ENCODE peak calls at places on chromosomes 7 and 10, in six cellular contexts. One of them, this sample, is unnamed.

GRCh38 chr10:123906884-123907652 is 15.5 kb upstream of the CPXM2 start:
- DNase-seq in CD8-positive, alpha-beta memory T cell: no peak
- DNase-seq in GM23248: no peak
- DNase-seq in mammary epithelial cell: no peak
- DNase-seq in SJSA1: no peak
- DNase-seq in left ventricle myocardium inferior: no peak
- DNase-seq in this sample: no peak

GRCh38 chr7:151406051-151406875 is 3.6 kb downstream of the WDR86 start:
- DNase-seq in left ventricle myocardium inferior: no peak
- DNase-seq in mammary epithelial cell: no peak
- DNase-seq in GM23248: no peak
- DNase-seq in SJSA1: no peak
- DNase-seq in CD8-positive, alpha-beta memory T cell: no peak
- DNase-seq in this sample: no peak

GRCh38 chr10:14579405-14579804 is 195.3 kb downstream of the FAM107B start:
- DNase-seq in mammary epithelial cell: no peak
- DNase-seq in GM23248: peak; percentile 13
- DNase-seq in SJSA1: no peak
- DNase-seq in left ventricle myocardium inferior: no peak
- DNase-seq in CD8-positive, alpha-beta memory T cell: no peak
- DNase-seq in this sample: no peak

GRCh38 chr10:33271969-33272583 is 62.4 kb downstream of the NRP1 start:
- DNase-seq in mammary epithelial cell: no peak
- DNase-seq in SJSA1: no peak
- DNase-seq in left ventricle myocardium inferior: no peak
- DNase-seq in CD8-positive, alpha-beta memory T cell: no peak
- DNase-seq in GM23248: peak; percentile 47
- DNase-seq in this sample: no peak

GRCh38 chr10:102675151-102675886 is 31.0 kb downstream of the TRIM8 start:
- DNase-seq in CD8-positive, alpha-beta memory T cell: no peak
- DNase-seq in left ventricle myocardium inferior: no peak
- DNase-seq in GM23248: no peak
- DNase-seq in mammary epithelial cell: peak; percentile 49
- DNase-seq in SJSA1: no peak
- DNase-seq in this sample: no peak

GRCh38 chr7:10128748-10129147 is 844.9 kb upstream of the PHF14 start:
- DNase-seq in GM23248: no peak
- DNase-seq in mammary epithelial cell: no peak
- DNase-seq in SJSA1: no peak
- DNase-seq in CD8-positive, alpha-beta memory T cell: no peak
- DNase-seq in left ventricle myocardium inferior: no peak
- DNase-seq in this sample: no peak

GRCh38 chr7:116111429-116111828 is 80.9 kb upstream of the TFEC start:
- DNase-seq in GM23248: no peak
- DNase-seq in SJSA1: no peak
- DNase-seq in mammary epithelial cell: no peak
- DNase-seq in CD8-positive, alpha-beta memory T cell: no peak
- DNase-seq in left ventricle myocardium inferior: no peak
- DNase-seq in this sample: no peak

GRCh38 chr10:1011696-1012095 is 14.0 kb downstream of the IDI2 start:
- DNase-seq in left ventricle myocardium inferior: no peak
- DNase-seq in CD8-positive, alpha-beta memory T cell: no peak
- DNase-seq in GM23248: no peak
- DNase-seq in SJSA1: no peak
- DNase-seq in mammary epithelial cell: no peak
- DNase-seq in this sample: no peak

GRCh38 chr7:3309140-3309539 is 8.1 kb downstream of the SDK1 start:
- DNase-seq in SJSA1: no peak
- DNase-seq in mammary epithelial cell: peak; percentile 64
- DNase-seq in GM23248: no peak
- DNase-seq in CD8-positive, alpha-beta memory T cell: no peak
- DNase-seq in left ventricle myocardium inferior: no peak
- DNase-seq in this sample: no peak

GRCh38 chr7:127770870-127771269 is 118.9 kb downstream of the SND1 start:
- DNase-seq in mammary epithelial cell: no peak
- DNase-seq in GM23248: peak; percentile 65
- DNase-seq in left ventricle myocardium inferior: no peak
- DNase-seq in SJSA1: no peak
- DNase-seq in CD8-positive, alpha-beta memory T cell: no peak
- DNase-seq in this sample: no peak

GRCh38 chr10:29621161-29621560 is 13.6 kb downstream of the SVIL start:
- DNase-seq in CD8-positive, alpha-beta memory T cell: no peak
- DNase-seq in mammary epithelial cell: peak; percentile 88
- DNase-seq in SJSA1: peak; percentile 59
- DNase-seq in GM23248: peak; percentile 82
- DNase-seq in left ventricle myocardium inferior: no peak
- DNase-seq in this sample: no peak

GRCh38 chr7:27199820-27200760 is at the start of gene HOXA13:
- DNase-seq in GM23248: peak; percentile 74
- DNase-seq in SJSA1: peak; percentile 73
- DNase-seq in left ventricle myocardium inferior: no peak
- DNase-seq in CD8-positive, alpha-beta memory T cell: no peak
- DNase-seq in mammary epithelial cell: peak; percentile 24
- DNase-seq in this sample: no peak

GRCh38 chr7:44581426-44581906 is 565 bp downstream of the TMED4 start:
- DNase-seq in CD8-positive, alpha-beta memory T cell: peak; percentile 35
- DNase-seq in SJSA1: no peak
- DNase-seq in mammary epithelial cell: peak; percentile 41
- DNase-seq in left ventricle myocardium inferior: no peak
- DNase-seq in GM23248: peak; percentile 41
- DNase-seq in this sample: peak; percentile 46

GRCh38 chr10:22250897-22251605 is 33.2 kb upstream of the EBLN1 start:
- DNase-seq in mammary epithelial cell: no peak
- DNase-seq in CD8-positive, alpha-beta memory T cell: no peak
- DNase-seq in GM23248: peak; percentile 40
- DNase-seq in SJSA1: no peak
- DNase-seq in left ventricle myocardium inferior: no peak
- DNase-seq in this sample: no peak

GRCh38 chr7:516606-517456 is 2.8 kb downstream of the PDGFA start:
- DNase-seq in GM23248: peak; percentile 93
- DNase-seq in CD8-positive, alpha-beta memory T cell: no peak
- DNase-seq in left ventricle myocardium inferior: peak; percentile 49
- DNase-seq in SJSA1: peak; percentile 79
- DNase-seq in mammary epithelial cell: peak; percentile 73
- DNase-seq in this sample: no peak

GRCh38 chr7:12524794-12525386 is 45.6 kb upstream of the SCIN start:
- DNase-seq in left ventricle myocardium inferior: no peak
- DNase-seq in GM23248: peak; percentile 64
- DNase-seq in CD8-positive, alpha-beta memory T cell: no peak
- DNase-seq in SJSA1: no peak
- DNase-seq in mammary epithelial cell: peak; percentile 28
- DNase-seq in this sample: no peak

GRCh38 chr10:106175760-106176377 is 988.6 kb downstream of the SORCS1 start:
- DNase-seq in GM23248: peak; percentile 44
- DNase-seq in CD8-positive, alpha-beta memory T cell: no peak
- DNase-seq in left ventricle myocardium inferior: no peak
- DNase-seq in mammary epithelial cell: peak; percentile 8
- DNase-seq in SJSA1: no peak
- DNase-seq in this sample: no peak

GRCh38 chr7:30159698-30160143 is 24.9 kb downstream of the MTURN start:
- DNase-seq in GM23248: peak; percentile 62
- DNase-seq in SJSA1: no peak
- DNase-seq in CD8-positive, alpha-beta memory T cell: no peak
- DNase-seq in mammary epithelial cell: peak; percentile 50
- DNase-seq in left ventricle myocardium inferior: no peak
- DNase-seq in this sample: no peak

GRCh38 chr7:44573464-44574285 is at the start of gene DDX56:
- DNase-seq in CD8-positive, alpha-beta memory T cell: peak; percentile 89
- DNase-seq in SJSA1: peak; percentile 95
- DNase-seq in left ventricle myocardium inferior: peak; percentile 93
- DNase-seq in mammary epithelial cell: peak; percentile 90
- DNase-seq in GM23248: peak; percentile 98
- DNase-seq in this sample: peak; percentile 89

GRCh38 chr10:83954193-83954794 is 185.0 kb upstream of the GHITM start:
- DNase-seq in SJSA1: no peak
- DNase-seq in mammary epithelial cell: no peak
- DNase-seq in CD8-positive, alpha-beta memory T cell: no peak
- DNase-seq in left ventricle myocardium inferior: no peak
- DNase-seq in GM23248: no peak
- DNase-seq in this sample: no peak

GRCh38 chr10:35339946-35340345 is 3.6 kb downstream of the CCNY start:
- DNase-seq in mammary epithelial cell: peak; percentile 13
- DNase-seq in GM23248: peak; percentile 32
- DNase-seq in CD8-positive, alpha-beta memory T cell: no peak
- DNase-seq in SJSA1: no peak
- DNase-seq in left ventricle myocardium inferior: no peak
- DNase-seq in this sample: no peak
- H3K4me1 ChIP-seq in mammary epithelial cell: peaks cover 12% of the 10 kb centered on the region
- H3K4me1 ChIP-seq in GM23248: peaks cover 25% of the 10 kb centered on the region
- H3K4me1 ChIP-seq in CD8-positive, alpha-beta memory T cell: peaks cover 48% of the 10 kb centered on the region
- H3K4me1 ChIP-seq in SJSA1: peaks cover 13% of the 10 kb centered on the region
- H3K4me1 ChIP-seq in left ventricle myocardium inferior: peaks cover 88% of the 10 kb centered on the region
- H3K4me1 ChIP-seq in this sample: peaks cover 40% of the 10 kb centered on the region

DNA sequence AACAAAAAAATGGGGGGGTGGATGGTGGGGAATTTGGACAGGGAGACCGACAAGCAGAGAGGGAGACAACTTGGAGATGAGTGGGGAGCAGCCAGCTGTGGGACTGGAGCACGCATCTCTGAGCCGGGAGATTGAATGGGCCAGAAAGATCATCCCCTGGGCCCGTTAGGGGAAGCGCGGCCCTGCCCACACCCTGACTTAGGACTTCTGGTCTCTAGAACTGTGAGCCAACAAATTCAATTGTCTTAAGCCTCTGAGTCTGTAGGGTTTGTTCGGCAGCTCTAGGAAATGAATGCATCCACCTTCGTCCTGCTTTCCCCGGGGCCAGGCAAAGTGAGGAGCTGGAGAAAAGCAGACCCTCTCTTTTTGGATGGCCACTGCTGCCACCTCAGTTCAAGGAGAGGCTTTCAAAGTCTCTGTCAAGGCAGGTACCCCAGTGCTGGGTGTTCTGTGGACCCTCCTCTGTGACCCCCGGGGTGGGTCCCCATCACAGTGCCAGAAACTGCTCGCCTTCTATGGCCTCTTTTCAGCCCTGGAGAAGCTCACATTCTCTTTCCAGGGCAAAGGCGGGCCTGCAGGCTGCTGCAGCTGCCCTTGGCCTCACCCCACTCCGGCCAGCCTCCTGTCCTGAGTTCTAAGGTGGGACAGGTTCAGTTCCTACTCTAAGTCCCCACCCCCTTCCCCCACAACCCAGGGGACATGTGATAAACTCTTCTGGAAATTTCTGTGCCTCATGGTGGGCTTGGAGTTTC is 423.2 kb downstream of the RPS24 start:
- DNase-seq in mammary epithelial cell: no peak
- DNase-seq in CD8-positive, alpha-beta memory T cell: no peak
- DNase-seq in GM23248: no peak
- DNase-seq in left ventricle myocardium inferior: no peak
- DNase-seq in SJSA1: no peak
- DNase-seq in this sample: no peak
- H3K4me1 ChIP-seq in mammary epithelial cell: no peaks in the 10 kb centered on the region
- H3K4me1 ChIP-seq in CD8-positive, alpha-beta memory T cell: no peaks in the 10 kb centered on the region
- H3K4me1 ChIP-seq in GM23248: peaks cover 17% of the 10 kb centered on the region
- H3K4me1 ChIP-seq in left ventricle myocardium inferior: no peaks in the 10 kb centered on the region
- H3K4me1 ChIP-seq in SJSA1: peaks cover 46% of the 10 kb centered on the region
- H3K4me1 ChIP-seq in this sample: no peaks in the 10 kb centered on the region

DNA sequence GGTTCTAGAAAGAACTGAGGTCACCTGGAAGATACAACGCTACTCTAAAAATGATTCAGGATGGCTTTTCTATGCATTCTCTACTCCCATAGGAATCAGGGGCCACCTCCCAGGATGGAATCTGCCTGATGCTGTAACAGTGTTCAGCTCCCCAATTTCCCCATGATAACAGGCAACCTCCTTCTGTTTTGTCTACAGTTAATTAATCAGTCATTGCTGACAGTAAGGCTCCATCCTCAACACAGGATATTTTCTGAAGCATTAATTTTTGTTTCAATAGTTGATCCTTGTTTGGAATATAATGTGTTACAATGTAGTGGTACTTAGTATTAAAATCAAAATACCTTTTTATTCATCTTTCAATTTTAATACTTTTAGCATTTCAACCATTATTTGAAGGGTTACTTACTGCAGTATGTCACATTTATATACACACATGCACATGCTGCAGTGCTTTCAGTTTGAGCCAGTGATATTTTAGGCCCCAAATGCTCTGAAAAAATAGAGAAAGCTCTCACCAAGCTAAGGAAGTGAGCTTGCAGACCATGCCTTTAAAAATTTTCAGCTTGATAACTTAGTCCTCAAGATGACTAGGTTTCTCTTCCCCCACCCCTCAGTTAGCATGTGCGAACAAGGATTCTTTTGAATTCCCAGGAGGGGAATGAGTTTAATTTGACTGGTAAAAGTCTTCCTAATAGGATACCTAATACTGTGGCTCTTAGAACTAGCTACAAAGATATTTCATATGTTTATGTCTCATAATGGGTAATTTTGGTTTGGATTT is 592 bp upstream of the PIK3CG start:
- DNase-seq in CD8-positive, alpha-beta memory T cell: no peak
- DNase-seq in mammary epithelial cell: no peak
- DNase-seq in left ventricle myocardium inferior: no peak
- DNase-seq in SJSA1: no peak
- DNase-seq in GM23248: no peak
- DNase-seq in this sample: no peak
- H3K4me1 ChIP-seq in CD8-positive, alpha-beta memory T cell: peaks cover 56% of the 10 kb centered on the region
- H3K4me1 ChIP-seq in mammary epithelial cell: no peaks in the 10 kb centered on the region
- H3K4me1 ChIP-seq in left ventricle myocardium inferior: peaks cover 29% of the 10 kb centered on the region
- H3K4me1 ChIP-seq in SJSA1: peaks cover 11% of the 10 kb centered on the region
- H3K4me1 ChIP-seq in GM23248: peaks cover 12% of the 10 kb centered on the region
- H3K4me1 ChIP-seq in this sample: peaks cover 43% of the 10 kb centered on the region

GRCh38 chr7:95776561-95777185 is 4.3 kb downstream of the DYNC1I1 start:
- DNase-seq in left ventricle myocardium inferior: no peak
- DNase-seq in mammary epithelial cell: peak; percentile 66
- DNase-seq in CD8-positive, alpha-beta memory T cell: no peak
- DNase-seq in SJSA1: no peak
- DNase-seq in GM23248: no peak
- DNase-seq in this sample: no peak

GRCh38 chr7:95777266-95777665 is 4.9 kb downstream of the DYNC1I1 start:
- DNase-seq in SJSA1: no peak
- DNase-seq in CD8-positive, alpha-beta memory T cell: no peak
- DNase-seq in mammary epithelial cell: no peak
- DNase-seq in left ventricle myocardium inferior: no peak
- DNase-seq in GM23248: no peak
- DNase-seq in this sample: no peak

GRCh38 chr7:95772298-95772770 is at the start of gene DYNC1I1:
- DNase-seq in SJSA1: peak; percentile 79
- DNase-seq in left ventricle myocardium inferior: peak; percentile 81
- DNase-seq in mammary epithelial cell: peak; percentile 73
- DNase-seq in CD8-positive, alpha-beta memory T cell: no peak
- DNase-seq in GM23248: peak; percentile 77
- DNase-seq in this sample: no peak

DNA sequence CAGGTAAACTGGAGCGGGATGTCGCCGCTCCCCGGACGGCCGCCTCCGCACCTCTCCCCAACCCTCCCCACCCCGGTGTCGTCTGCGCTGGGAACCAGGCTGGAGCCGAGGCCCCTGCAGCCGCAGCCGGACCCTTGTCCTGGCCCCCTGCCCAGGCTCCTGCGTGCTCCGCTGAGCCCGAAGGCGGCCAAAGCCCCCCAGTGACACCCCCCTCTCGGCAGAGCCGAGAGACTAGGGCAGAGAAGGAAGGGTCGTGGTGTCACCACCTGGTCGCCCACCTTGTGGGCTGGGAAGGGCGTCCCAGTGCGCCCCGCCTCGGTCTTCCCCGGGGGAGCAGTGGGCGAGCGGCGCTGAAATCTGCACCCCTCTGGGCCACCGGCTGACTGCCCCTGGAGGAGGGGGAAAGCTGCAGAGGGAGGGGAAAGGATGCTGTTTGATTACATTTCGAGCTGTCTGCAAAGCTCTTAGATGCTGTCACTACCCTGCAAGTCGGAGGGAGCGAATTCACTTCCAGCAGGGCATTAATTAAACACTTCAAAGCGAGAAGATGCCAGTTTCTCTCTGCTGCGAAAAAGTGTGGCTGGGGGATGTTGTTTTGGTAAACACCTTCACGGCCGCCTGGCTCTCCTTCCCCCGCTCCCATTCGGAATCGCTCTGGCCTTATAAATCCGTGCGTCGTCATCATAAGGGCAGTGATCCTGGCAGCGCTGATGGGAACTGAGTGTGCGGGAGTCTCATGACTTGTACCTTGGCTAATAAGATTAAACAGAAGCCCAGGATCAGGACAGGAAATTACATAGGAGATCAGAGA is 622 bp downstream of the DYNC1I1 start:
- DNase-seq in CD8-positive, alpha-beta memory T cell: no peak
- DNase-seq in GM23248: peak; percentile 32
- DNase-seq in SJSA1: no peak
- DNase-seq in mammary epithelial cell: peak; percentile 2
- DNase-seq in left ventricle myocardium inferior: peak; percentile 54
- DNase-seq in this sample: no peak
- H3K4me1 ChIP-seq in CD8-positive, alpha-beta memory T cell: no peaks in the 10 kb centered on the region
- H3K4me1 ChIP-seq in GM23248: no peaks in the 10 kb centered on the region
- H3K4me1 ChIP-seq in SJSA1: peaks cover 11% of the 10 kb centered on the region
- H3K4me1 ChIP-seq in mammary epithelial cell: no peaks in the 10 kb centered on the region
- H3K4me1 ChIP-seq in left ventricle myocardium inferior: peaks cover 47% of the 10 kb centered on the region
- H3K4me1 ChIP-seq in this sample: no peaks in the 10 kb centered on the region

This sample was measured in naive thymus-derived CD4-positive, alpha-beta T cell.